ENCODE peak calls at places on chromosomes 5 and 9, in ten cellular contexts. O is A673, S is right lobe of liver, B is mucosa of descending colon, T is fibroblast of lung, Q is upper lobe of right lung, M is HL-60, I is hepatocyte, P is psoas muscle, X is neural progenitor cell. L is an unnamed sample.

GRCh38 chr9:304519-305185 is 90.0 kb downstream of the DOCK8 start:
- DNase-seq in S (no peak), T (no peak), M (no peak), Q (no peak), X (no peak), I (peak; percentile 28), O (no peak), P (no peak), B (no peak), L (peak; percentile 44)

GRCh38 chr5:175325681-175326080 is 118.3 kb downstream of the DRD1 start:
- DNase-seq in Q (no peak), O (no peak), X (no peak), M (no peak), B (no peak), I (no peak), S (no peak), T (peak; percentile 67), P (no peak), L (no peak)

GRCh38 chr5:54563083-54563761 is 45.7 kb downstream of the SNX18 start:
- DNase-seq in T (no peak), X (no peak), P (no peak), B (no peak), M (no peak), O (no peak), S (no peak), I (no peak), Q (no peak), L (no peak)

GRCh38 chr5:179596421-179596820 is 27.1 kb downstream of the HNRNPH1 start:
- DNase-seq in B (no peak), P (no peak), X (no peak), I (no peak), M (no peak), Q (peak; percentile 46), S (no peak), T (no peak), O (no peak), L (no peak)

GRCh38 chr9:8558176-8558575 is 758.6 kb upstream of the DMAC1 start:
- DNase-seq in P (no peak), I (peak; percentile 22), B (no peak), X (no peak), S (no peak), O (no peak), M (no peak), Q (no peak), T (peak; percentile 61), L (peak; percentile 48)

GRCh38 chr5:96051401-96051830 is 89.8 kb upstream of the ELL2 start:
- DNase-seq in B (no peak), Q (no peak), T (no peak), O (peak; percentile 91), P (no peak), X (no peak), I (no peak), M (no peak), S (no peak), L (no peak)

GRCh38 chr9:110922145-110922544 is 116.1 kb downstream of the LPAR1 start:
- DNase-seq in M (no peak), P (no peak), I (no peak), Q (no peak), T (no peak), X (no peak), B (no peak), S (no peak), O (peak; percentile 39), L (peak; percentile 55)

GRCh38 chr5:38443390-38443789 is 113.1 kb downstream of the LIFR start:
- DNase-seq in M (no peak), X (no peak), I (no peak), B (no peak), O (no peak), S (no peak), P (no peak), T (no peak), Q (no peak), L (no peak)

GRCh38 chr9:77896269-77897245 is 135.1 kb downstream of the GNAQ start:
- DNase-seq in P (no peak), M (no peak), S (no peak), B (no peak), I (no peak), Q (no peak), O (peak; percentile 51), X (no peak), T (no peak), L (no peak)

GRCh38 chr9:107703651-107704050 is 214.1 kb upstream of the KLF4 start:
- DNase-seq in T (no peak), B (no peak), P (no peak), I (peak; percentile 51), S (no peak), Q (no peak), O (no peak), M (no peak), X (no peak), L (no peak)

GRCh38 chr9:124079176-124079925 is 67.8 kb downstream of the LHX2 start:
- DNase-seq in Q (no peak), M (no peak), B (no peak), I (no peak), S (no peak), X (no peak), P (peak; percentile 53), O (peak; percentile 41), T (peak; percentile 72), L (peak; percentile 60)

DNA sequence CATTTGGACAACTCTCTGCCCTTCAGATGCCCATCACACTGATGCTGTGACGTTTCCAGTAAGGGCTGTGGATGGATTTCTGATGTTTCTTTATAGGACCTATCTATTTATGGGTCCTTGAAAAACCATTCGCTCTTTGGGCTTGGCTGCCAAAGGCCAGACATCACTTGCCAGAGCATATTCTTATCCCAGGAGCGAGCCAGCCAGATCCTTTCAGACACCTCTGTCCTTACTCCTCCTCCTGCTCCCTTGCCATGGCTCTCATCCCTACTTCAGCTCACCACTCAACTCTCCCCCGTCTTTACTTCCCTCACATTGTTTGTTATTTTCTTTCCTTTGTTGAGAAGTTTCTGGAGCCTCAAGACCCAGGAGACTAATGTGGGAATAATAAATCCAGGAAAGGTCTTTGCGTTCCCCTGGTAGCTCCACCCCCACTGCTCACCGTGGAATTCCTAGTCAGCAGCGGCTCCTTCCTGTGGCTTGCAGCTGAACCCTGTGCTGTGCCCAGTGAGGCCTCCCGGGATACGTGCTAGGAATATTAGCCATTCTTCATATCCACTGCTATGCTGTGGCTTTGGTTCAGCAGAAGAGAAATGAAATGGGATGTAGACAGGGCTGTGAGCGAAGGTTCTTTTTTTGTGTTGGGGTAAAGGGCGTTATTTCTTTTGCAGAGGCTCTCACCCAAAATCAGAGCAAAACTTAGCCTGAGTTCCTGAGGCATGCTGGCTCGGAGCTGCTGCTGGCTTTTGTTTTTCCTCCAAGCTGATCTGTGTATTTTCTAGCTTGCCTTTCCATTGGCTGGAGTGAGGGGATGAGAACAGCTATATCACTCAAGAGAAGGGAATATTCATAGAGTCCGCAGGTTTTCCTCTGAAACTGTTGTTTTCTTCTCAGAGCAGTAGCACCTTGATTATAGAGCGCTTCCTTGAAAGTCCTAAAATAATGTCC is 171.1 kb downstream of the SAXO1 start:
- DNase-seq in I (peak; percentile 24), S (no peak), M (no peak), P (peak; percentile 66), T (peak; percentile 77), Q (no peak), X (peak; percentile 36), B (no peak), O (no peak), L (peak; percentile 67)
- H3K4me3 ChIP-seq in I (no peak overlapping the region), S (no peak overlapping the region), M (no peak overlapping the region), P (no peak overlapping the region), T (no peak overlapping the region), Q (no peak overlapping the region), X (no peak overlapping the region), B (no peak overlapping the region), O (no peak overlapping the region), L (no peak overlapping the region)

GRCh38 chr5:51345106-51345505 is 38.1 kb upstream of the ISL1 start:
- DNase-seq in X (no peak), I (no peak), P (no peak), M (no peak), T (peak; percentile 17), O (no peak), B (no peak), Q (no peak), S (no peak), L (no peak)

GRCh38 chr5:51347157-51347556 is 36.1 kb upstream of the ISL1 start:
- DNase-seq in P (no peak), B (no peak), X (no peak), I (no peak), S (no peak), Q (no peak), T (no peak), O (no peak), M (no peak), L (no peak)

GRCh38 chr5:51347704-51348103 is 35.5 kb upstream of the ISL1 start:
- DNase-seq in O (peak; percentile 31), B (no peak), I (no peak), X (peak; percentile 11), S (no peak), T (no peak), M (no peak), Q (no peak), P (no peak), L (no peak)
- TF ChIP-seq CTCF in O (peak; percentile 50), B (no peak), I (peak; percentile 18), X (peak; percentile 45), S (peak; percentile 36), T (no peak), M (no peak), Q (no peak), P (no peak), L (no peak)

DNA sequence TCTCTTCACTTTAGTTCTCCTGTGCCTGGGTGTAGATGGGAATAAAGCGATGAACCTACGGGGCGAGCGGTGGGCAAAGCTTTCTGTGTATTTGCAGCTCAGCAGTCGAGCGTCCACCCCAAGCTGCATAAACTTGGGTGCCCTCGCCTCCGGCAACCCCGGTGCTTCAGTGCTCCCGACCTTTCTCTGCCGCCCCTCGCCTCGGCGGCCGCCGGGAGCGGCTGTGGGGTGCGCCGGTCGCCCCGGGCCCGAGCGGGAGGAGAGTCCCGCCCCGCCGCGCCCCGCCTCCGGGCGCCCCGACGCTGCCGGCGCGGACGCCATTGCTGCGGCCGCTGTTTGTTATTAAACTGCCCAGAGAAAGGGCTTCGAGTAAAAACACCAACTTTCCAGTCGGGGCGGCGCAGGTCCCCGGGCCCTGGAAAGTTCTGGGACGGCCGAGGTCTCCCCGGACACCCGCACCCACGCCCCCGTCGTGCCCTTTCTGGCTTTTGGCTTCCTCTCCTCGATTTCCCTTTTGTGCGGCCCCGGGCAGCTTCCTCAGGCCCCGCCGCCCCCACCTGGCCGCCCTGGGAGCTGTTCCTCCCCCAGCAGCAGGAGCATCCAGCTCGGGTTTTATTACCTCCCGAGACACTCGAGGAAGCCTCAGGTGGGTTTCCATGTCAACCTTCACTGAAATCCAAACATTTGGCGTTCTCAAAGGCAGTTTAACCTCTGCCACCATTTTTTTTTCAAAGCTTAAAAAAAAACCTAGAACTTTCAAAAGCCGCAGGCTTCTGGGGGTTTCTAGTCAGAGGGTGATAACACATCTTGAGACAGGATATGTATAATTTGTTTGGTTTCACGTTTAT is 334.3 kb downstream of the CWC27 start:
- DNase-seq in B (peak; percentile 65), X (peak; percentile 21), T (peak; percentile 75), Q (peak; percentile 86), P (peak; percentile 51), I (peak; percentile 67), S (peak; percentile 73), M (no peak), O (peak; percentile 34), L (peak; percentile 85)
- H3K4me3 ChIP-seq in B (peak overlapping the region; percentile 28), X (no peak overlapping the region), T (peak overlapping the region; percentile 39), Q (peak overlapping the region; percentile 68), P (peak overlapping the region; percentile 81), I (peak overlapping the region; percentile 20), S (peak overlapping the region; percentile 71), M (peak overlapping the region; percentile 48), O (peak overlapping the region; percentile 50), L (peak overlapping the region; percentile 70)

DNA sequence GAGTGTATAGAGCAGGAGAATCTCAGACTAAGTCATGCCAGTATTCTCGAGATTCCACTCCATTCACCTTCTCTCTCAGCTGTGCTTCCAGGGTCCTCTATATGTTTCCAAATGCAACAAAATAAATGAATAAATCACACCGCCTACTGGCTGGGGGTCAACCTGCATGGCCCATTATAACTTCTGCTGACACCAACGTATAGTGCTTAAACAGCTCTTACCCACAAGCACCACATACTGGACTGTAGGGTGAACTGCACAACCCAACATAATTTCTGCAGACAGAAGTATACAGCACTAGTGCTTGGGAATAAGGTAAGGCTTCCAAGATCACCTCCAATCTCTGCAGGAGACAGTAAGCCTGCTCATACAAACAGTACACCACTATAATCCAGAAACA is 33.1 kb upstream of the HTR4 start:
- DNase-seq in P (no peak), M (peak; percentile 38), Q (no peak), S (no peak), X (peak; percentile 71), B (peak; percentile 58), T (peak; percentile 20), O (peak; percentile 56), I (peak; percentile 25), L (peak; percentile 55)
- TF ChIP-seq CTCF in P (no peak), M (peak; percentile 34), Q (no peak), S (peak; percentile 63), X (peak; percentile 73), B (peak; percentile 35), T (peak; percentile 35), O (peak; percentile 54), I (peak; percentile 21), L (peak; percentile 50)

L was measured in choroid plexus epithelial cell.